ENCODE peak calls at places on chromosome 14, in eight cellular contexts. One of them, this sample, is unnamed.

GRCh38 chr14:89445252-89445973 is 28.4 kb upstream of the FOXN3 start:
- DNase-seq in CD4-positive, alpha-beta memory T cell: no peak
- DNase-seq in IMR-90: peak
- DNase-seq in coronary artery: no peak
- DNase-seq in RWPE1: no peak
- DNase-seq in heart left ventricle: no peak
- DNase-seq in thyroid gland: no peak
- DNase-seq in esophagus squamous epithelium: no peak
- DNase-seq in this sample: no peak

GRCh38 chr14:64717870-64718269 is 13.6 kb downstream of the PLEKHG3 start:
- DNase-seq in CD4-positive, alpha-beta memory T cell: no peak
- DNase-seq in IMR-90: peak
- DNase-seq in coronary artery: no peak
- DNase-seq in RWPE1: no peak
- DNase-seq in heart left ventricle: no peak
- DNase-seq in thyroid gland: peak
- DNase-seq in esophagus squamous epithelium: no peak
- DNase-seq in this sample: peak

GRCh38 chr14:59632381-59632780 is 55.8 kb upstream of the CCDC175 start:
- DNase-seq in CD4-positive, alpha-beta memory T cell: no peak
- DNase-seq in IMR-90: peak
- DNase-seq in coronary artery: no peak
- DNase-seq in RWPE1: peak
- DNase-seq in heart left ventricle: no peak
- DNase-seq in thyroid gland: peak
- DNase-seq in esophagus squamous epithelium: no peak
- DNase-seq in this sample: no peak

GRCh38 chr14:74835607-74836250 is 40.2 kb downstream of the PROX2 start:
- DNase-seq in CD4-positive, alpha-beta memory T cell: no peak
- DNase-seq in IMR-90: no peak
- DNase-seq in coronary artery: no peak
- DNase-seq in RWPE1: no peak
- DNase-seq in heart left ventricle: no peak
- DNase-seq in thyroid gland: no peak
- DNase-seq in esophagus squamous epithelium: no peak
- DNase-seq in this sample: no peak

GRCh38 chr14:24965934-24966593 is 83.9 kb downstream of the STXBP6 start:
- DNase-seq in CD4-positive, alpha-beta memory T cell: no peak
- DNase-seq in IMR-90: peak
- DNase-seq in coronary artery: no peak
- DNase-seq in RWPE1: no peak
- DNase-seq in heart left ventricle: peak
- DNase-seq in thyroid gland: peak
- DNase-seq in esophagus squamous epithelium: no peak
- DNase-seq in this sample: no peak

GRCh38 chr14:104443391-104444158 is 136.0 kb upstream of the C14orf180 start:
- DNase-seq in CD4-positive, alpha-beta memory T cell: no peak
- DNase-seq in IMR-90: no peak
- DNase-seq in coronary artery: peak
- DNase-seq in RWPE1: no peak
- DNase-seq in heart left ventricle: no peak
- DNase-seq in thyroid gland: no peak
- DNase-seq in esophagus squamous epithelium: no peak
- DNase-seq in this sample: peak

GRCh38 chr14:90093942-90094595 is 32.3 kb downstream of the KCNK13 start:
- DNase-seq in CD4-positive, alpha-beta memory T cell: no peak
- DNase-seq in IMR-90: no peak
- DNase-seq in coronary artery: no peak
- DNase-seq in RWPE1: peak
- DNase-seq in heart left ventricle: no peak
- DNase-seq in thyroid gland: no peak
- DNase-seq in esophagus squamous epithelium: no peak
- DNase-seq in this sample: no peak

GRCh38 chr14:93619176-93619793 is 169.0 kb downstream of the PRIMA1 start:
- DNase-seq in CD4-positive, alpha-beta memory T cell: no peak
- DNase-seq in IMR-90: peak
- DNase-seq in coronary artery: no peak
- DNase-seq in RWPE1: peak
- DNase-seq in heart left ventricle: peak
- DNase-seq in thyroid gland: peak
- DNase-seq in esophagus squamous epithelium: no peak
- DNase-seq in this sample: no peak

GRCh38 chr14:102867826-102868580 is 54.5 kb upstream of the AMN start:
- DNase-seq in CD4-positive, alpha-beta memory T cell: no peak
- DNase-seq in IMR-90: no peak
- DNase-seq in coronary artery: no peak
- DNase-seq in RWPE1: no peak
- DNase-seq in heart left ventricle: no peak
- DNase-seq in thyroid gland: no peak
- DNase-seq in esophagus squamous epithelium: no peak
- DNase-seq in this sample: no peak

GRCh38 chr14:102866982-102867761 is 55.3 kb upstream of the AMN start:
- DNase-seq in CD4-positive, alpha-beta memory T cell: no peak
- DNase-seq in IMR-90: no peak
- DNase-seq in coronary artery: no peak
- DNase-seq in RWPE1: no peak
- DNase-seq in heart left ventricle: no peak
- DNase-seq in thyroid gland: no peak
- DNase-seq in esophagus squamous epithelium: no peak
- DNase-seq in this sample: no peak

GRCh38 chr14:102859911-102860310 is 62.6 kb upstream of the AMN start:
- DNase-seq in CD4-positive, alpha-beta memory T cell: no peak
- DNase-seq in IMR-90: no peak
- DNase-seq in coronary artery: no peak
- DNase-seq in RWPE1: no peak
- DNase-seq in heart left ventricle: no peak
- DNase-seq in thyroid gland: no peak
- DNase-seq in esophagus squamous epithelium: no peak
- DNase-seq in this sample: peak

GRCh38 chr14:102862154-102862772 is 60.2 kb upstream of the AMN start:
- DNase-seq in CD4-positive, alpha-beta memory T cell: no peak
- DNase-seq in IMR-90: no peak
- DNase-seq in coronary artery: no peak
- DNase-seq in RWPE1: no peak
- DNase-seq in heart left ventricle: no peak
- DNase-seq in thyroid gland: no peak
- DNase-seq in esophagus squamous epithelium: no peak
- DNase-seq in this sample: no peak

DNA sequence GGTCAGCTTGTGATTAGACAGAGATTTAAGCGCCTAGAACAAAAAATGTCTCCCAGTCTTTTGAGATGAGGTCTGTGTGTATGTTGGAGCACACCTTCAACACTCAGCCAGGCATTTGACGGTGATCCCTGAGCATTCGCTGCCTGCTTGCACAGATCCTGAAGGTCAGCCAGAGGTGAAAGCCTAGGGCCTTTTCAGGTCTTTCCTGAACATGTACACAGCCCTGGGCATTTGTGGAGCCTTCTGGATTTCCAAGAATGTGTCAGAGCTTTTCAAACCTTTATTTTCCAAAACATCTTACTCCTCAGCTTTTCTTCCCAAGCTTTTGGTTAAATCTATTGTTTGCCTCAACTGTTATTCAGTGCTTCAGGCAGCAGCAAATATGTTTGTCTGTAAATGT is 59.1 kb upstream of the AMN start:
- DNase-seq in CD4-positive, alpha-beta memory T cell: no peak
- DNase-seq in IMR-90: no peak
- DNase-seq in coronary artery: no peak
- DNase-seq in RWPE1: no peak
- DNase-seq in heart left ventricle: no peak
- DNase-seq in thyroid gland: peak
- DNase-seq in esophagus squamous epithelium: no peak
- DNase-seq in this sample: no peak
- H3K27ac ChIP-seq in CD4-positive, alpha-beta memory T cell: no peak
- H3K27ac ChIP-seq in IMR-90: no peak
- H3K27ac ChIP-seq in coronary artery: no peak
- H3K27ac ChIP-seq in RWPE1: no peak
- H3K27ac ChIP-seq in heart left ventricle: no peak
- H3K27ac ChIP-seq in thyroid gland: peak
- H3K27ac ChIP-seq in esophagus squamous epithelium: no peak
- H3K27ac ChIP-seq in this sample: no peak

GRCh38 chr14:100807979-100808734 is 17.8 kb upstream of the MEG3 start:
- DNase-seq in CD4-positive, alpha-beta memory T cell: no peak
- DNase-seq in IMR-90: no peak
- DNase-seq in coronary artery: no peak
- DNase-seq in RWPE1: no peak
- DNase-seq in heart left ventricle: no peak
- DNase-seq in thyroid gland: no peak
- DNase-seq in esophagus squamous epithelium: no peak
- DNase-seq in this sample: no peak

GRCh38 chr14:100807496-100807895 is 18.4 kb upstream of the MEG3 start:
- DNase-seq in CD4-positive, alpha-beta memory T cell: no peak
- DNase-seq in IMR-90: no peak
- DNase-seq in coronary artery: no peak
- DNase-seq in RWPE1: no peak
- DNase-seq in heart left ventricle: no peak
- DNase-seq in thyroid gland: no peak
- DNase-seq in esophagus squamous epithelium: no peak
- DNase-seq in this sample: no peak

GRCh38 chr14:100813291-100813690 is 12.6 kb upstream of the MEG3 start:
- DNase-seq in CD4-positive, alpha-beta memory T cell: no peak
- DNase-seq in IMR-90: no peak
- DNase-seq in coronary artery: no peak
- DNase-seq in RWPE1: no peak
- DNase-seq in heart left ventricle: no peak
- DNase-seq in thyroid gland: no peak
- DNase-seq in esophagus squamous epithelium: no peak
- DNase-seq in this sample: no peak

GRCh38 chr14:100810435-100810834 is 15.5 kb upstream of the MEG3 start:
- DNase-seq in CD4-positive, alpha-beta memory T cell: no peak
- DNase-seq in IMR-90: no peak
- DNase-seq in coronary artery: no peak
- DNase-seq in RWPE1: no peak
- DNase-seq in heart left ventricle: no peak
- DNase-seq in thyroid gland: no peak
- DNase-seq in esophagus squamous epithelium: no peak
- DNase-seq in this sample: no peak

DNA sequence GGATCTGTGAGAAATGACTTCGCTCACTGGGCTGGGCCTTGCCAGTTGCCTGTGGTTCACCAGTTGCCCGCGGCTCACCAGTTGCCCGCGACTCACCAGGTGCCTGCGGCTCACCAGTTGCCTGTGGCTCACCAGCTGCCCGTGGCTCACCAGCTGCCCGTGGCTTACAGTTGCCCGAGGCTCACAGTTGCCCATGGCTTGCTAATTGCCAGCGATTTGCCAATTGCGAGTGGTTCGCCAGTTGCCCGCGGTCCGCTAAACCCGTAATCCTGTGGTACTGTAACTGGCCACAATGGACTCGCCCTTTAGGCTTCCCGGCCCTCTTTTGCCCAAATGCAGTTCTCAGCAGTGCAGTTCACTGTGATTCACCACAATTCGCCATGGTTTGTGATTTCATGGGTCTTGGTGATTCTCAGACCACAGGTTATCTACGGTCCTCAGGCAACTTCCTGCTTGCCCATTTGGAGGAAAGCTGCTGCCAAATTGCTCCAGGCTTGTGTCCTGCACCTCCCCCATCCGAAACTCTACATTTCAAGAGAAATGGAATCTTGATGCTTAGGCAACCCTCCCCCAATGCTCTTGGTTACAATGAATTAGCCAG is 15.0 kb upstream of the MEG3 start:
- DNase-seq in CD4-positive, alpha-beta memory T cell: no peak
- DNase-seq in IMR-90: no peak
- DNase-seq in coronary artery: no peak
- DNase-seq in RWPE1: no peak
- DNase-seq in heart left ventricle: no peak
- DNase-seq in thyroid gland: no peak
- DNase-seq in esophagus squamous epithelium: no peak
- DNase-seq in this sample: no peak
- H3K27ac ChIP-seq in CD4-positive, alpha-beta memory T cell: no peak
- H3K27ac ChIP-seq in IMR-90: no peak
- H3K27ac ChIP-seq in coronary artery: no peak
- H3K27ac ChIP-seq in RWPE1: no peak
- H3K27ac ChIP-seq in heart left ventricle: no peak
- H3K27ac ChIP-seq in thyroid gland: no peak
- H3K27ac ChIP-seq in esophagus squamous epithelium: no peak
- H3K27ac ChIP-seq in this sample: no peak

GRCh38 chr14:61145903-61146411 is 135.2 kb downstream of the TMEM30B start:
- DNase-seq in CD4-positive, alpha-beta memory T cell: no peak
- DNase-seq in IMR-90: peak
- DNase-seq in coronary artery: no peak
- DNase-seq in RWPE1: no peak
- DNase-seq in heart left ventricle: no peak
- DNase-seq in thyroid gland: no peak
- DNase-seq in esophagus squamous epithelium: no peak
- DNase-seq in this sample: no peak

GRCh38 chr14:61147898-61148549 is 133.1 kb downstream of the TMEM30B start:
- DNase-seq in CD4-positive, alpha-beta memory T cell: no peak
- DNase-seq in IMR-90: peak
- DNase-seq in coronary artery: no peak
- DNase-seq in RWPE1: no peak
- DNase-seq in heart left ventricle: peak
- DNase-seq in thyroid gland: no peak
- DNase-seq in esophagus squamous epithelium: no peak
- DNase-seq in this sample: peak

GRCh38 chr14:61146896-61147295 is 134.2 kb downstream of the TMEM30B start:
- DNase-seq in CD4-positive, alpha-beta memory T cell: no peak
- DNase-seq in IMR-90: no peak
- DNase-seq in coronary artery: no peak
- DNase-seq in RWPE1: no peak
- DNase-seq in heart left ventricle: no peak
- DNase-seq in thyroid gland: no peak
- DNase-seq in esophagus squamous epithelium: no peak
- DNase-seq in this sample: no peak

GRCh38 chr14:61148742-61149350 is 132.3 kb downstream of the TMEM30B start:
- DNase-seq in CD4-positive, alpha-beta memory T cell: no peak
- DNase-seq in IMR-90: no peak
- DNase-seq in coronary artery: no peak
- DNase-seq in RWPE1: no peak
- DNase-seq in heart left ventricle: no peak
- DNase-seq in thyroid gland: no peak
- DNase-seq in esophagus squamous epithelium: no peak
- DNase-seq in this sample: no peak

DNA sequence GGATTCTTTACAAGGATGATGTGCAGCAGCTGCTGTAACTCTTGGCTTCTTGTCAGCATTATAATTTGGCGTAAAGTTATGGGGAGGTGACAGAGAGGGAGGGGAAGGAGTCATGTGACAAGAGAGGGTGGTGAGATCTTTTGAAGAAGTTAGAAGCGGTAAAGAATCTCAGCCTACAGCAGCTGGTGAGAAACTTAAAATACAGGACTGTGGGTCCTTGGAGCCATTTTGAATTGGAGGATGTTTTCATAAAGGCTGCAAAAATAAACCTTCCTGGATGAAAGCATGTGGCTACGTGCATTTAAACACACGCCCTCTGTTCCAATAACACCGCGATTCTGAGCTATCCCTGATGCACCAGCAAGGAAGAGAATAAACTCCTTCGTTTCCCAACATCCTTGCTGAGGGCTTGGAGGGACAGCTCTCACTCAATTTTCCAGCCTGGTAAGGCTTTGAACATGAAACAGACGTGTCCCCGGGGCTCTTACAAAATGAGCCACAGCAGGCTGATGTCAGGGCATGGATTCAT is 133.7 kb downstream of the TMEM30B start:
- DNase-seq in CD4-positive, alpha-beta memory T cell: no peak
- DNase-seq in IMR-90: peak
- DNase-seq in coronary artery: no peak
- DNase-seq in RWPE1: no peak
- DNase-seq in heart left ventricle: no peak
- DNase-seq in thyroid gland: no peak
- DNase-seq in esophagus squamous epithelium: no peak
- DNase-seq in this sample: no peak
- H3K27ac ChIP-seq in CD4-positive, alpha-beta memory T cell: no peak
- H3K27ac ChIP-seq in IMR-90: peak
- H3K27ac ChIP-seq in coronary artery: no peak
- H3K27ac ChIP-seq in RWPE1: peak
- H3K27ac ChIP-seq in heart left ventricle: no peak
- H3K27ac ChIP-seq in thyroid gland: no peak
- H3K27ac ChIP-seq in esophagus squamous epithelium: peak
- H3K27ac ChIP-seq in this sample: peak

GRCh38 chr14:81313200-81313599 is 86.9 kb downstream of the STON2 start:
- DNase-seq in CD4-positive, alpha-beta memory T cell: no peak
- DNase-seq in IMR-90: no peak
- DNase-seq in coronary artery: no peak
- DNase-seq in RWPE1: no peak
- DNase-seq in heart left ventricle: no peak
- DNase-seq in thyroid gland: no peak
- DNase-seq in esophagus squamous epithelium: no peak
- DNase-seq in this sample: no peak

GRCh38 chr14:81315344-81315743 is 84.8 kb downstream of the STON2 start:
- DNase-seq in CD4-positive, alpha-beta memory T cell: no peak
- DNase-seq in IMR-90: no peak
- DNase-seq in coronary artery: no peak
- DNase-seq in RWPE1: no peak
- DNase-seq in heart left ventricle: no peak
- DNase-seq in thyroid gland: no peak
- DNase-seq in esophagus squamous epithelium: no peak
- DNase-seq in this sample: no peak

GRCh38 chr14:81312289-81312876 is 87.7 kb downstream of the STON2 start:
- DNase-seq in CD4-positive, alpha-beta memory T cell: no peak
- DNase-seq in IMR-90: no peak
- DNase-seq in coronary artery: no peak
- DNase-seq in RWPE1: no peak
- DNase-seq in heart left ventricle: no peak
- DNase-seq in thyroid gland: no peak
- DNase-seq in esophagus squamous epithelium: no peak
- DNase-seq in this sample: no peak

GRCh38 chr14:81314443-81315175 is 85.5 kb downstream of the STON2 start:
- DNase-seq in CD4-positive, alpha-beta memory T cell: no peak
- DNase-seq in IMR-90: no peak
- DNase-seq in coronary artery: no peak
- DNase-seq in RWPE1: no peak
- DNase-seq in heart left ventricle: no peak
- DNase-seq in thyroid gland: no peak
- DNase-seq in esophagus squamous epithelium: no peak
- DNase-seq in this sample: no peak

GRCh38 chr14:81313775-81314429 is 86.2 kb downstream of the STON2 start:
- DNase-seq in CD4-positive, alpha-beta memory T cell: no peak
- DNase-seq in IMR-90: no peak
- DNase-seq in coronary artery: no peak
- DNase-seq in RWPE1: no peak
- DNase-seq in heart left ventricle: no peak
- DNase-seq in thyroid gland: peak
- DNase-seq in esophagus squamous epithelium: no peak
- DNase-seq in this sample: no peak
- H3K27ac ChIP-seq in CD4-positive, alpha-beta memory T cell: no peak
- H3K27ac ChIP-seq in IMR-90: no peak
- H3K27ac ChIP-seq in coronary artery: no peak
- H3K27ac ChIP-seq in RWPE1: peak
- H3K27ac ChIP-seq in heart left ventricle: no peak
- H3K27ac ChIP-seq in thyroid gland: peak
- H3K27ac ChIP-seq in esophagus squamous epithelium: peak
- H3K27ac ChIP-seq in this sample: no peak

This sample was measured in ascending aorta.